ENCODE peak calls at places on chromosomes 11 and 22, in four cellular contexts. W is ureter; U is HTR-8/SVneo; T is stimulated activated CD4-positive, alpha-beta T cell treated with anti-CD3 and anti-CD28 coated beads, Interleukin-15, amount 100 ng/mL, for 1 hour. C is an unnamed sample.

GRCh38 chr22:50007057-50007511 is 5.5 kb downstream of the IL17REL start:
- DNase-seq in W (no peak), U (no peak), T (no peak), C (no peak)

GRCh38 chr11:1120532-1121342 is 37.0 kb upstream of the MUC5AC start:
- DNase-seq in W (peak; percentile 38), U (no peak), T (no peak), C (no peak)

GRCh38 chr11:36566407-36567053 is 1.3 kb upstream of the RAG1 start:
- DNase-seq in W (no peak), U (no peak), T (no peak), C (no peak)

GRCh38 chr11:63961608-63962412 is 12.6 kb upstream of the COX8A start:
- DNase-seq in W (peak; percentile 70), U (no peak), T (no peak), C (no peak)

GRCh38 chr22:41446057-41446501 is 522 bp downstream of the TOB2 start:
- DNase-seq in W (peak; percentile 61), U (no peak), T (no peak), C (no peak)

GRCh38 chr22:38347944-38348750 is 30.9 kb upstream of the CSNK1E start:
- DNase-seq in W (peak; percentile 46), U (no peak), T (no peak), C (no peak)

GRCh38 chr11:2366733-2367132 is 10.4 kb upstream of the CD81 start:
- DNase-seq in W (no peak), U (no peak), T (no peak), C (no peak)

GRCh38 chr11:64767344-64768299 is 7.8 kb upstream of the PYGM start:
- DNase-seq in W (peak; percentile 74), U (peak; percentile 48), T (peak; percentile 54), C (no peak)

GRCh38 chr11:86790867-86791849 is 9.2 kb upstream of the PRSS23 start:
- DNase-seq in W (no peak), U (no peak), T (no peak), C (no peak)

GRCh38 chr11:68142028-68142412 is 20.8 kb upstream of the CHKA start:
- DNase-seq in W (peak; percentile 68), U (no peak), T (no peak), C (no peak)

GRCh38 chr11:86548278-86548917 is 124.0 kb downstream of the ME3 start:
- DNase-seq in W (no peak), U (no peak), T (no peak), C (no peak)

GRCh38 chr22:17199131-17199731 is 20.0 kb downstream of the ADA2 start:
- DNase-seq in W (no peak), U (no peak), T (no peak), C (no peak)

GRCh38 chr11:19956228-19956627 is 204.0 kb downstream of the DBX1 start:
- DNase-seq in W (no peak), U (no peak), T (no peak), C (no peak)

GRCh38 chr11:110524227-110524626 is 94.5 kb downstream of the FDX1 start:
- DNase-seq in W (no peak), U (no peak), T (no peak), C (peak; percentile 51)

GRCh38 chr11:102314784-102315183 is 2.5 kb upstream of the BIRC3 start:
- DNase-seq in W (no peak), U (no peak), T (no peak), C (no peak)

GRCh38 chr11:73189315-73189714 is 28.8 kb upstream of the P2RY2 start:
- DNase-seq in W (peak; percentile 45), U (no peak), T (no peak), C (no peak)

GRCh38 chr11:70203749-70204465 is 811 bp downstream of the FADD start:
- DNase-seq in W (peak; percentile 86), U (peak; percentile 72), T (peak; percentile 81), C (no peak)

GRCh38 chr11:117194267-117194666 is 4.9 kb upstream of the TAGLN start:
- DNase-seq in W (no peak), U (no peak), T (no peak), C (no peak)

GRCh38 chr11:46410021-46410420 is 18.4 kb upstream of the CHRM4 start:
- DNase-seq in W (no peak), U (no peak), T (no peak), C (no peak)

GRCh38 chr11:7501894-7502293 is 11.9 kb upstream of the PPFIBP2 start:
- DNase-seq in W (no peak), U (no peak), T (no peak), C (no peak)

GRCh38 chr11:12925520-12925919 is 83.6 kb upstream of the RASSF10 start:
- DNase-seq in W (no peak), U (no peak), T (no peak), C (no peak)

GRCh38 chr22:23384899-23385298 is 195.2 kb downstream of the IGLL1 start:
- DNase-seq in W (no peak), U (no peak), T (no peak), C (no peak)

GRCh38 chr11:120400564-120401364 is 64.6 kb downstream of the ARHGEF12 start:
- DNase-seq in W (peak; percentile 51), U (peak; percentile 70), T (no peak), C (peak; percentile 92)

GRCh38 chr22:37802310-37803194 is 5.2 kb upstream of the GCAT start:
- DNase-seq in W (peak; percentile 64), U (no peak), T (no peak), C (no peak)

GRCh38 chr11:86291466-86292262 is 10.4 kb upstream of the HIKESHI start:
- DNase-seq in W (no peak), U (peak; percentile 48), T (peak; percentile 18), C (no peak)

GRCh38 chr11:68533945-68534344 is 73.4 kb downstream of the PPP6R3 start:
- DNase-seq in W (no peak), U (no peak), T (no peak), C (no peak)

GRCh38 chr11:130523609-130524008 is 75.2 kb downstream of the ADAMTS15 start:
- DNase-seq in W (no peak), U (no peak), T (no peak), C (peak; percentile 29)

GRCh38 chr22:22702159-22702873 is 57.9 kb downstream of the GGTLC2 start:
- DNase-seq in W (no peak), U (no peak), T (no peak), C (no peak)

GRCh38 chr22:26586556-26587325 is 3.2 kb downstream of the TPST2 start:
- DNase-seq in W (no peak), U (no peak), T (no peak), C (no peak)

GRCh38 chr11:134287561-134287960 is 11.4 kb downstream of the GLB1L3 start:
- DNase-seq in W (no peak), U (no peak), T (no peak), C (no peak)

GRCh38 chr11:46918087-46918751 is at the start of gene LRP4:
- DNase-seq in W (no peak), U (peak; percentile 43), T (no peak), C (no peak)

GRCh38 chr11:78340530-78340929 is 77.1 kb downstream of the GAB2 start:
- DNase-seq in W (no peak), U (no peak), T (no peak), C (no peak)

GRCh38 chr11:47057374-47057773 is 119.3 kb downstream of the ARFGAP2 start:
- DNase-seq in W (no peak), U (no peak), T (no peak), C (no peak)

GRCh38 chr11:35531246-35531645 is 5.8 kb upstream of the PAMR1 start:
- DNase-seq in W (no peak), U (no peak), T (no peak), C (no peak)

GRCh38 chr11:68998390-68998911 is 14.6 kb downstream of the MRGPRF start:
- DNase-seq in W (peak; percentile 63), U (no peak), T (no peak), C (no peak)

GRCh38 chr11:7571640-7572000 is 57.8 kb downstream of the PPFIBP2 start:
- DNase-seq in W (peak; percentile 75), U (peak; percentile 57), T (no peak), C (no peak)

GRCh38 chr11:20397281-20397680 is 9.8 kb downstream of the PRMT3 start:
- DNase-seq in W (no peak), U (peak; percentile 23), T (no peak), C (no peak)

GRCh38 chr22:25900880-25901279 is 158.9 kb downstream of the MYO18B start:
- DNase-seq in W (no peak), U (no peak), T (no peak), C (no peak)

C was measured in AG04449.